ENCODE peak calls at places on chromosomes 4 and X, in seven cellular contexts. X is lower lobe of right lung; K is Caki2; S is choroid plexus epithelial cell; V is naive thymus-derived CD8-positive, alpha-beta T cell; Z is foreskin fibroblast; F is stromal cell of bone marrow. D is an unnamed sample.

GRCh38 chr4:75180790-75181776 is 248.2 kb downstream of the PARM1 start:
- DNase-seq in X (no peak), K (no peak), S (no peak), V (no peak), Z (no peak), F (peak), D (no peak)

GRCh38 chrX:142804085-142804484 is 221.6 kb upstream of the SPANXN4 start:
- DNase-seq in X (no peak), K (peak), S (no peak), V (no peak), Z (no peak), F (no peak), D (no peak)

GRCh38 chr4:111639120-111639519 is 506.1 kb upstream of the FAM241A start:
- DNase-seq in X (no peak), K (no peak), S (peak), V (no peak), Z (no peak), F (peak), D (no peak)

GRCh38 chr4:76821661-76822060 is 76.3 kb downstream of the SOWAHB start:
- DNase-seq in X (no peak), K (no peak), S (peak), V (no peak), Z (no peak), F (no peak), D (no peak)

GRCh38 chr4:30867427-30867826 is 147.3 kb downstream of the PCDH7 start:
- DNase-seq in X (no peak), K (no peak), S (no peak), V (no peak), Z (no peak), F (no peak), D (no peak)

GRCh38 chr4:125988464-125988863 is 673.7 kb downstream of the FAT4 start:
- DNase-seq in X (no peak), K (no peak), S (no peak), V (no peak), Z (no peak), F (no peak), D (no peak)

GRCh38 chrX:39839371-39839770 is 258.4 kb downstream of the BCOR start:
- DNase-seq in X (no peak), K (no peak), S (no peak), V (no peak), Z (no peak), F (no peak), D (no peak)

GRCh38 chr4:127015616-127016015 is 617.1 kb upstream of the INTU start:
- DNase-seq in X (no peak), K (no peak), S (no peak), V (no peak), Z (no peak), F (no peak), D (no peak)

GRCh38 chr4:139550724-139551429 is 5.1 kb downstream of the SETD7 start:
- DNase-seq in X (no peak), K (no peak), S (peak), V (no peak), Z (no peak), F (no peak), D (no peak)

D was measured in effector CD8-positive, alpha-beta T cell.